ENCODE peak calls at places on chromosomes 2 and 18, in seven cellular contexts. X is neuronal stem cell, Y is mesendoderm, R is H9, Z is mesenchymal stem cell, O is trophoblast cell, G is H1. T is an unnamed sample.
A peak's percentile ranks its signal among the peaks of the same experiment; 100 is the strongest.

GRCh38 chr2:129699781-129700573 is 279.5 kb upstream of the RAB6C start:
- DNase-seq in X (no peak), Y (no peak), R (no peak), Z (no peak), O (no peak), G (no peak), T (no peak)

GRCh38 chr2:55051026-55051866 is 995 bp upstream of the RTN4 start:
- DNase-seq in X (peak; percentile 51), Y (peak; percentile 97), R (peak; percentile 48), Z (peak; percentile 99), O (peak; percentile 91), G (no peak), T (peak; percentile 100)

GRCh38 chr18:35616664-35617423 is 35.3 kb downstream of the GALNT1 start:
- DNase-seq in X (no peak), Y (peak; percentile 75), R (no peak), Z (peak; percentile 94), O (peak; percentile 1), G (no peak), T (peak; percentile 92)

GRCh38 chr2:85772841-85773491 is 19.2 kb downstream of the ATOH8 start:
- DNase-seq in X (no peak), Y (no peak), R (no peak), Z (no peak), O (no peak), G (no peak), T (no peak)

GRCh38 chr2:240624950-240625621 is at the start of gene GPR35:
- DNase-seq in X (no peak), Y (no peak), R (peak; percentile 24), Z (peak; percentile 5), O (peak; percentile 26), G (no peak), T (peak; percentile 43)

GRCh38 chr2:239175181-239175580 is 225.6 kb downstream of the HDAC4 start:
- DNase-seq in X (no peak), Y (no peak), R (no peak), Z (no peak), O (no peak), G (no peak), T (no peak)

GRCh38 chr18:24266124-24266523 is 127.3 kb downstream of the CABYR start:
- DNase-seq in X (no peak), Y (no peak), R (no peak), Z (no peak), O (no peak), G (no peak), T (no peak)

GRCh38 chr18:54926593-54927297 is 32.5 kb downstream of the CCDC68 start:
- DNase-seq in X (no peak), Y (no peak), R (no peak), Z (no peak), O (no peak), G (no peak), T (peak; percentile 57)

GRCh38 chr18:49167084-49167483 is 216.3 kb upstream of the SMAD7 start:
- DNase-seq in X (no peak), Y (no peak), R (no peak), Z (no peak), O (no peak), G (no peak), T (no peak)

GRCh38 chr2:121309801-121310200 is 24.8 kb upstream of the TFCP2L1 start:
- DNase-seq in X (no peak), Y (peak; percentile 81), R (no peak), Z (no peak), O (no peak), G (no peak), T (no peak)

GRCh38 chr18:48859311-48860275 is 91.2 kb downstream of the SMAD7 start:
- DNase-seq in X (peak; percentile 84), Y (peak; percentile 89), R (peak; percentile 56), Z (no peak), O (no peak), G (peak; percentile 66), T (no peak)

GRCh38 chr2:38947241-38948239 is 57.9 kb downstream of the ARHGEF33 start:
- DNase-seq in X (peak; percentile 59), Y (peak; percentile 92), R (peak; percentile 84), Z (peak; percentile 82), O (peak; percentile 94), G (peak; percentile 80), T (peak; percentile 75)

GRCh38 chr18:58997811-58998337 is 133.2 kb downstream of the ZNF532 start:
- DNase-seq in X (no peak), Y (no peak), R (no peak), Z (peak; percentile 85), O (no peak), G (peak; percentile 23), T (peak; percentile 88)

GRCh38 chr2:45765847-45766254 is 114.4 kb downstream of the PRKCE start:
- DNase-seq in X (no peak), Y (no peak), R (no peak), Z (peak; percentile 44), O (no peak), G (no peak), T (peak; percentile 36)

GRCh38 chr2:81734981-81735380 is 1430.4 kb upstream of the LRRTM1 start:
- DNase-seq in X (no peak), Y (no peak), R (no peak), Z (no peak), O (no peak), G (no peak), T (peak; percentile 40)

GRCh38 chr2:71894266-71894665 is 253.4 kb downstream of the CYP26B1 start:
- DNase-seq in X (no peak), Y (peak; percentile 19), R (peak; percentile 57), Z (no peak), O (no peak), G (peak; percentile 43), T (no peak)

GRCh38 chr2:95008311-95008710 is 17.2 kb upstream of the MAL start:
- DNase-seq in X (no peak), Y (no peak), R (no peak), Z (no peak), O (no peak), G (no peak), T (no peak)

GRCh38 chr18:37671530-37671929 is 105.9 kb upstream of the CELF4 start:
- DNase-seq in X (no peak), Y (no peak), R (no peak), Z (no peak), O (no peak), G (no peak), T (no peak)

GRCh38 chr2:41950440-41950960 is 97.3 kb upstream of the PKDCC start:
- DNase-seq in X (no peak), Y (peak; percentile 30), R (no peak), Z (no peak), O (no peak), G (no peak), T (no peak)

GRCh38 chr2:222318026-222318711 is 19.4 kb upstream of the PAX3 start:
- DNase-seq in X (no peak), Y (peak; percentile 87), R (peak; percentile 85), Z (peak; percentile 74), O (peak; percentile 88), G (peak; percentile 89), T (peak; percentile 52)

GRCh38 chr18:33611525-33612135 is 33.6 kb downstream of the ASXL3 start:
- DNase-seq in X (no peak), Y (no peak), R (no peak), Z (no peak), O (no peak), G (no peak), T (no peak)

GRCh38 chr18:33616556-33616955 is 38.5 kb downstream of the ASXL3 start:
- DNase-seq in X (no peak), Y (no peak), R (no peak), Z (no peak), O (peak; percentile 2), G (no peak), T (no peak)

DNA sequence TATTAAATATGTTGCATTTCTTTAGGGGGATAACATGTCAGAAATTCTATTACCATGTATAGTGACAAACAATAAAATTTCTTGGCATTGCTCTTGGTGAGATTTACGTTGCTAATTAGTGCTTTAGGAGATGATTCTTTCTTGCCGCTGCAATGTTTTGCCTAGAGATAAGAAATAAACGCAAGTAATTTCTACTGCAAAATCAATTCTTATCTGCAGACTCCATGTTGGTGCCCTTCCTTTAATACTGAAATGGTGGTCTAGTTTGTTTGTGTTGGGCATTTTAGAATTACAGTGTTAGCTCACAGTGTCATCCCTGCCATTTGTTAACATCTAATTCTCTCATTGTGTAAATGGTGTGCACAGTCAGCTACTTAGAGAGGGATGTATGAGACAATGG is 34.6 kb downstream of the ASXL3 start:
- DNase-seq in X (no peak), Y (no peak), R (no peak), Z (no peak), O (no peak), G (no peak), T (no peak)
- H3K4ac ChIP-seq in X (no peak overlapping the region), Y (no peak overlapping the region), R (no peak overlapping the region), Z (no peak overlapping the region), O (no peak overlapping the region), G (no peak overlapping the region), T (no peak overlapping the region)

DNA sequence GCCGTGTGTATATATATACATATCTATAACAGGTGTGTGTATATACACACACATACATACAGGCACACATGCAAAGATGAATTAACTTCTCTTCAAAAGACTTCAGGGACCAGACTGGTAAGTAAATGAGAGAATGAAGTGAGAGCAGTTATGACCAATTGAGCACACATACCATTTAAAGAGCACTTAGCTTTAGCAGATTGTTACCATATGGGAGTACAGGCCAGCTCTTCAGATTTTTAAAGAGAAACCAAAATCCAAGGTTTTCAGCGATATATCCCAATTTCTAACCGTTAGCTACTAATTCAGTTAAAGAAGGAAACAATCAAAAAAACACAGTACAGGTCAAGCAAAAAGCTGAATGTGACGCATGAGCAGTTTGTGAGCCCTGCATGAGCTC is 23.7 kb downstream of the INPP1 start:
- DNase-seq in X (no peak), Y (no peak), R (no peak), Z (no peak), O (no peak), G (no peak), T (no peak)
- H4K8ac ChIP-seq in X (no peak overlapping the region), Y (no peak overlapping the region), R (no peak overlapping the region), Z (no peak overlapping the region), O (no peak overlapping the region), G (no peak overlapping the region), T (no peak overlapping the region)

DNA sequence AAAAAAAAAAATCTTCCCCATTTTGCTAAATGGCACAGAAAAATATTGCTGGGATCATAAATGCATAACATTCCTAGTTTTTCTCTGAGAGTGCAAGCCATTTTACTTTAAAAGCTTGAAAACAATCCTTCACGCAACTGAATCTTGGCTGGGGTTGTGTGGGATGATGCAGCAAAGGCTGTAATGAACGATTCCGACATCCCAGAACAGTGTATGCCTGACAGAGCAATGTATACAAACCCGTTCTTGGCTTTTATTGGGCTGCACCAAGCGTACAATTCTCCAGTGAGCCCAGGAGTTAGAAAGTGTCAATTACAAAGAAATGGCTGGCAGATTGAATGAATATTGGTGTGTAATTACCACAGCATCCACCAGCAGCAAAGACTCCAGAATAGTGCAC is 578.8 kb upstream of the CHAC2 start:
- DNase-seq in X (no peak), Y (no peak), R (no peak), Z (no peak), O (no peak), G (no peak), T (peak; percentile 36)
- H2BK5ac ChIP-seq in X (no peak overlapping the region), Y (no peak overlapping the region), R (no peak overlapping the region), Z (no peak overlapping the region), O (no peak overlapping the region), G (no peak overlapping the region), T (no peak overlapping the region)

DNA sequence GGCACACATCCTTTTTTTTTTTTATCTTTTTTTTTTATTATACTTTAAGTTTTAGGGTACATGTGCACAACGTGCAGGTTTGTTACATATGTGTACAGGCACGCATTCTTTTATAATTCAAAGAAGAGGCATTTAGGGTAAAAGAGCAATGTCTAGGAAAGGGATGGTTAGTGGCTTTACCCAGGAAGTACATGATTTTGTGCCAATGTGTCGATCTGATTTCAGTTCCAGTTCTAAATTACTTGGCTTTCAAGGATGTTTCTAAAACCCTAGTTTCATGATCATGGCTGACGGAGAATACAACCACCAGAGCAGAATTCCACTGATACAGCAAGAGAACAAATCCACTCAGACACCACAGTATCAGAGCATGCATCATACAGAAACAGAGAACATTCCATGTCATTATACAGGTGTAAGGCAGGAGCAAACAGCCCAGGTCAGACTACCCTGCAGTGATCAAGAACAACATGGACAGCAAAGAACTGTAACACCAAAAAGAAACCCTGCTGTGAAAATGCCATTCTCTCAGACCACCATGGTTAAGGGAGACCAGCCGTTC is 116.7 kb upstream of the STK17B start:
- DNase-seq in X (no peak), Y (no peak), R (no peak), Z (no peak), O (no peak), G (no peak), T (no peak)
- H3K4ac ChIP-seq in X (no peak overlapping the region), Y (no peak overlapping the region), R (no peak overlapping the region), Z (no peak overlapping the region), O (no peak overlapping the region), G (no peak overlapping the region), T (peak overlapping the region; percentile 13)